ENCODE peak calls at places on chromosomes 11 and 22, in ten cellular contexts. W is right lobe of liver; U is effector CD4-positive, alpha-beta T cell; G is ecto neural progenitor cell; J is stimulated activated CD4-positive, alpha-beta T cell treated with anti-CD3 and anti-CD28 coated beads, TNF-alpha, amount 100 ng/mL, for 4 hours; E is SHP77; B is NCI-H345; L is NCI-H82; I is GM04504; K is NCI-H2107. D is an unnamed sample.

GRCh38 chr22:42719133-42719532 is 1.5 kb downstream of the A4GALT start:
- DNase-seq in W (no peak), U (no peak), G (no peak), J (no peak), E (no peak), B (no peak), L (no peak), I (no peak), K (no peak), D (no peak)

GRCh38 chr11:83007909-83008580 is 63.7 kb downstream of the RAB30 start:
- DNase-seq in W (peak), U (no peak), G (peak), J (no peak), E (no peak), B (peak), L (peak), I (no peak), K (no peak), D (no peak)

GRCh38 chr11:56967726-56968125 is 21.0 kb upstream of the OR5AK2 start:
- DNase-seq in W (no peak), U (no peak), G (no peak), J (no peak), E (no peak), B (no peak), L (no peak), I (no peak), K (no peak), D (no peak)

GRCh38 chr11:117941163-117941707 is 12.0 kb upstream of the TMPRSS13 start:
- DNase-seq in W (no peak), U (no peak), G (no peak), J (no peak), E (no peak), B (no peak), L (no peak), I (no peak), K (no peak), D (no peak)

GRCh38 chr11:102831128-102831708 is 12.2 kb downstream of the MMP3 start:
- DNase-seq in W (peak), U (no peak), G (peak), J (no peak), E (no peak), B (no peak), L (no peak), I (peak), K (no peak), D (no peak)

GRCh38 chr22:37560682-37561208 is 465 bp downstream of the CDC42EP1 start:
- DNase-seq in W (peak), U (no peak), G (peak), J (no peak), E (no peak), B (no peak), L (no peak), I (no peak), K (no peak), D (no peak)

GRCh38 chr22:22009661-22010060 is 27.1 kb upstream of the TOP3B start:
- DNase-seq in W (no peak), U (no peak), G (no peak), J (no peak), E (no peak), B (no peak), L (no peak), I (no peak), K (no peak), D (no peak)

GRCh38 chr11:78474451-78474850 is 56.8 kb upstream of the GAB2 start:
- DNase-seq in W (no peak), U (no peak), G (no peak), J (no peak), E (no peak), B (no peak), L (no peak), I (no peak), K (no peak), D (no peak)